ENCODE peak calls at places on chromosomes 13 and 19, in nine cellular contexts. One of them, this sample, is unnamed.

GRCh38 chr19:294819-295686 is 3.9 kb upstream of the PLPP2 start:
- DNase-seq in GM03348: peak; percentile 87
- DNase-seq in NCI-H748 treated with DMSO at 0.1 percent for 48 hours: peak; percentile 10
- DNase-seq in stimulated activated CD8-positive, alpha-beta memory T cell treated with anti-CD3 and anti-CD28 coated beads, Interleukin-7, amount 100 ng/mL, for 1 hour: no peak
- DNase-seq in adrenal gland: no peak
- DNase-seq in stimulated activated CD4-positive, alpha-beta T cell treated with anti-CD3 and anti-CD28 coated beads, Interleukin-2, amount 100 ng/mL, for 48 hours: peak; percentile 44
- DNase-seq in H9: peak; percentile 80
- DNase-seq in NCI-H1417: peak; percentile 72
- DNase-seq in ureter: no peak
- DNase-seq in this sample: peak; percentile 17

GRCh38 chr13:64471916-64472315 is 2758.2 kb downstream of the PCDH9 start:
- DNase-seq in H9: no peak
- DNase-seq in NCI-H1417: no peak
- DNase-seq in NCI-H748 treated with DMSO at 0.1 percent for 48 hours: peak; percentile 55
- DNase-seq in GM03348: peak; percentile 49
- DNase-seq in ureter: no peak
- DNase-seq in adrenal gland: no peak
- DNase-seq in stimulated activated CD8-positive, alpha-beta memory T cell treated with anti-CD3 and anti-CD28 coated beads, Interleukin-7, amount 100 ng/mL, for 1 hour: no peak
- DNase-seq in stimulated activated CD4-positive, alpha-beta T cell treated with anti-CD3 and anti-CD28 coated beads, Interleukin-2, amount 100 ng/mL, for 48 hours: no peak
- DNase-seq in this sample: no peak

GRCh38 chr19:29704562-29705558 is 10.2 kb downstream of the C19orf12 start:
- DNase-seq in stimulated activated CD8-positive, alpha-beta memory T cell treated with anti-CD3 and anti-CD28 coated beads, Interleukin-7, amount 100 ng/mL, for 1 hour: no peak
- DNase-seq in H9: no peak
- DNase-seq in ureter: no peak
- DNase-seq in stimulated activated CD4-positive, alpha-beta T cell treated with anti-CD3 and anti-CD28 coated beads, Interleukin-2, amount 100 ng/mL, for 48 hours: no peak
- DNase-seq in NCI-H748 treated with DMSO at 0.1 percent for 48 hours: no peak
- DNase-seq in adrenal gland: no peak
- DNase-seq in NCI-H1417: no peak
- DNase-seq in GM03348: no peak
- DNase-seq in this sample: no peak

GRCh38 chr13:48494874-48495273 is 38.0 kb downstream of the RCBTB2 start:
- DNase-seq in GM03348: no peak
- DNase-seq in ureter: no peak
- DNase-seq in H9: no peak
- DNase-seq in NCI-H1417: no peak
- DNase-seq in stimulated activated CD4-positive, alpha-beta T cell treated with anti-CD3 and anti-CD28 coated beads, Interleukin-2, amount 100 ng/mL, for 48 hours: no peak
- DNase-seq in stimulated activated CD8-positive, alpha-beta memory T cell treated with anti-CD3 and anti-CD28 coated beads, Interleukin-7, amount 100 ng/mL, for 1 hour: no peak
- DNase-seq in NCI-H748 treated with DMSO at 0.1 percent for 48 hours: no peak
- DNase-seq in adrenal gland: no peak
- DNase-seq in this sample: no peak

GRCh38 chr13:44172411-44172810 is 201.2 kb upstream of the SERP2 start:
- DNase-seq in GM03348: no peak
- DNase-seq in stimulated activated CD8-positive, alpha-beta memory T cell treated with anti-CD3 and anti-CD28 coated beads, Interleukin-7, amount 100 ng/mL, for 1 hour: no peak
- DNase-seq in H9: no peak
- DNase-seq in stimulated activated CD4-positive, alpha-beta T cell treated with anti-CD3 and anti-CD28 coated beads, Interleukin-2, amount 100 ng/mL, for 48 hours: no peak
- DNase-seq in NCI-H1417: no peak
- DNase-seq in ureter: no peak
- DNase-seq in NCI-H748 treated with DMSO at 0.1 percent for 48 hours: no peak
- DNase-seq in adrenal gland: no peak
- DNase-seq in this sample: no peak

GRCh38 chr19:18297308-18297707 is 15.9 kb upstream of the JUND start:
- DNase-seq in ureter: no peak
- DNase-seq in GM03348: no peak
- DNase-seq in stimulated activated CD4-positive, alpha-beta T cell treated with anti-CD3 and anti-CD28 coated beads, Interleukin-2, amount 100 ng/mL, for 48 hours: no peak
- DNase-seq in NCI-H1417: no peak
- DNase-seq in H9: no peak
- DNase-seq in adrenal gland: no peak
- DNase-seq in NCI-H748 treated with DMSO at 0.1 percent for 48 hours: no peak
- DNase-seq in stimulated activated CD8-positive, alpha-beta memory T cell treated with anti-CD3 and anti-CD28 coated beads, Interleukin-7, amount 100 ng/mL, for 1 hour: no peak
- DNase-seq in this sample: no peak

GRCh38 chr13:77222909-77223308 is 104.0 kb downstream of the MYCBP2 start:
- DNase-seq in NCI-H1417: no peak
- DNase-seq in NCI-H748 treated with DMSO at 0.1 percent for 48 hours: no peak
- DNase-seq in stimulated activated CD8-positive, alpha-beta memory T cell treated with anti-CD3 and anti-CD28 coated beads, Interleukin-7, amount 100 ng/mL, for 1 hour: no peak
- DNase-seq in adrenal gland: no peak
- DNase-seq in H9: no peak
- DNase-seq in ureter: no peak
- DNase-seq in stimulated activated CD4-positive, alpha-beta T cell treated with anti-CD3 and anti-CD28 coated beads, Interleukin-2, amount 100 ng/mL, for 48 hours: no peak
- DNase-seq in GM03348: no peak
- DNase-seq in this sample: no peak

GRCh38 chr13:28659611-28659970 is 661 bp downstream of the POMP start:
- DNase-seq in stimulated activated CD8-positive, alpha-beta memory T cell treated with anti-CD3 and anti-CD28 coated beads, Interleukin-7, amount 100 ng/mL, for 1 hour: no peak
- DNase-seq in ureter: no peak
- DNase-seq in NCI-H748 treated with DMSO at 0.1 percent for 48 hours: no peak
- DNase-seq in adrenal gland: no peak
- DNase-seq in stimulated activated CD4-positive, alpha-beta T cell treated with anti-CD3 and anti-CD28 coated beads, Interleukin-2, amount 100 ng/mL, for 48 hours: no peak
- DNase-seq in H9: no peak
- DNase-seq in GM03348: peak; percentile 46
- DNase-seq in NCI-H1417: no peak
- DNase-seq in this sample: no peak

GRCh38 chr19:6503407-6504201 is 1.5 kb upstream of the TUBB4A start:
- DNase-seq in NCI-H748 treated with DMSO at 0.1 percent for 48 hours: no peak
- DNase-seq in stimulated activated CD4-positive, alpha-beta T cell treated with anti-CD3 and anti-CD28 coated beads, Interleukin-2, amount 100 ng/mL, for 48 hours: no peak
- DNase-seq in H9: no peak
- DNase-seq in stimulated activated CD8-positive, alpha-beta memory T cell treated with anti-CD3 and anti-CD28 coated beads, Interleukin-7, amount 100 ng/mL, for 1 hour: no peak
- DNase-seq in NCI-H1417: no peak
- DNase-seq in GM03348: no peak
- DNase-seq in ureter: no peak
- DNase-seq in adrenal gland: peak; percentile 82
- DNase-seq in this sample: no peak